ENCODE peak calls at places on chromosome 2, in four cellular contexts. One of them, this sample, is unnamed.

GRCh38 chr2:64751286-64752260 is 97.9 kb upstream of the SERTAD2 start:
- DNase-seq in K562: peak
- DNase-seq in PC-3: peak
- DNase-seq in HepG2: peak
- DNase-seq in this sample: peak

GRCh38 chr2:134207589-134208209 is 46.2 kb upstream of the MGAT5 start:
- DNase-seq in K562: peak
- DNase-seq in PC-3: peak
- DNase-seq in HepG2: peak
- DNase-seq in this sample: peak

GRCh38 chr2:145654746-145655145 is 1134.8 kb upstream of the ZEB2 start:
- DNase-seq in K562: no peak
- DNase-seq in PC-3: no peak
- DNase-seq in HepG2: no peak
- DNase-seq in this sample: no peak

GRCh38 chr2:221410487-221410886 is 161.6 kb downstream of the EPHA4 start:
- DNase-seq in K562: no peak
- DNase-seq in PC-3: no peak
- DNase-seq in HepG2: no peak
- DNase-seq in this sample: no peak

GRCh38 chr2:150520887-150521664 is 33.6 kb upstream of the RND3 start:
- DNase-seq in K562: no peak
- DNase-seq in PC-3: peak
- DNase-seq in HepG2: no peak
- DNase-seq in this sample: no peak

GRCh38 chr2:43218550-43219382 is 7.6 kb downstream of the ZFP36L2 start:
- DNase-seq in K562: no peak
- DNase-seq in PC-3: peak
- DNase-seq in HepG2: peak
- DNase-seq in this sample: peak

GRCh38 chr2:56587456-56587855 is 403.7 kb downstream of the CCDC85A start:
- DNase-seq in K562: no peak
- DNase-seq in PC-3: no peak
- DNase-seq in HepG2: no peak
- DNase-seq in this sample: no peak

GRCh38 chr2:23803965-23804542 is 122.9 kb downstream of the ATAD2B start:
- DNase-seq in K562: peak
- DNase-seq in PC-3: peak
- DNase-seq in HepG2: peak
- DNase-seq in this sample: no peak

GRCh38 chr2:67277450-67277849 is 119.7 kb upstream of the ETAA1 start:
- DNase-seq in K562: no peak
- DNase-seq in PC-3: no peak
- DNase-seq in HepG2: peak
- DNase-seq in this sample: no peak

GRCh38 chr2:179532890-179533289 is 268.3 kb upstream of the SESTD1 start:
- DNase-seq in K562: no peak
- DNase-seq in PC-3: no peak
- DNase-seq in HepG2: peak
- DNase-seq in this sample: no peak

GRCh38 chr2:85578243-85579180 is 1.1 kb downstream of the VAMP8 start:
- DNase-seq in K562: peak
- DNase-seq in PC-3: no peak
- DNase-seq in HepG2: no peak
- DNase-seq in this sample: peak

GRCh38 chr2:237456200-237456731 is 30.8 kb upstream of the MLPH start:
- DNase-seq in K562: no peak
- DNase-seq in PC-3: peak
- DNase-seq in HepG2: no peak
- DNase-seq in this sample: no peak

GRCh38 chr2:201203916-201204654 is 21.1 kb downstream of the CASP10 start:
- DNase-seq in K562: no peak
- DNase-seq in PC-3: no peak
- DNase-seq in HepG2: no peak
- DNase-seq in this sample: no peak

GRCh38 chr2:201448701-201449100 is 2.6 kb downstream of the TRAK2 start:
- DNase-seq in K562: no peak
- DNase-seq in PC-3: peak
- DNase-seq in HepG2: no peak
- DNase-seq in this sample: no peak

GRCh38 chr2:1769703-1770422 is 25.5 kb upstream of the PXDN start:
- DNase-seq in K562: peak
- DNase-seq in PC-3: peak
- DNase-seq in HepG2: peak
- DNase-seq in this sample: peak

GRCh38 chr2:172739651-172740050 is 4.0 kb downstream of the RAPGEF4 start:
- DNase-seq in K562: no peak
- DNase-seq in PC-3: no peak
- DNase-seq in HepG2: no peak
- DNase-seq in this sample: no peak

GRCh38 chr2:8605350-8606065 is 76.3 kb upstream of the ID2 start:
- DNase-seq in K562: no peak
- DNase-seq in PC-3: peak
- DNase-seq in HepG2: no peak
- DNase-seq in this sample: no peak

GRCh38 chr2:152477347-152478092 is 142.5 kb downstream of the FMNL2 start:
- DNase-seq in K562: no peak
- DNase-seq in PC-3: peak
- DNase-seq in HepG2: no peak
- DNase-seq in this sample: no peak

GRCh38 chr2:201678442-201678841 is 20.0 kb downstream of the MPP4 start:
- DNase-seq in K562: no peak
- DNase-seq in PC-3: no peak
- DNase-seq in HepG2: no peak
- DNase-seq in this sample: no peak

GRCh38 chr2:159584796-159585195 is 31.6 kb downstream of the BAZ2B start:
- DNase-seq in K562: no peak
- DNase-seq in PC-3: no peak
- DNase-seq in HepG2: no peak
- DNase-seq in this sample: no peak

GRCh38 chr2:212181646-212182045 is 357.0 kb downstream of the ERBB4 start:
- DNase-seq in K562: no peak
- DNase-seq in PC-3: no peak
- DNase-seq in HepG2: no peak
- DNase-seq in this sample: no peak

GRCh38 chr2:27324720-27325119 is 1.8 kb upstream of the MPV17 start:
- DNase-seq in K562: no peak
- DNase-seq in PC-3: no peak
- DNase-seq in HepG2: no peak
- DNase-seq in this sample: no peak

GRCh38 chr2:172340394-172340793 is 87.0 kb upstream of the ITGA6 start:
- DNase-seq in K562: no peak
- DNase-seq in PC-3: peak
- DNase-seq in HepG2: no peak
- DNase-seq in this sample: no peak

GRCh38 chr2:120910956-120911951 is 175.6 kb downstream of the GLI2 start:
- DNase-seq in K562: no peak
- DNase-seq in PC-3: peak
- DNase-seq in HepG2: no peak
- DNase-seq in this sample: peak

GRCh38 chr2:10331033-10331701 is 28.5 kb downstream of the HPCAL1 start:
- DNase-seq in K562: peak
- DNase-seq in PC-3: peak
- DNase-seq in HepG2: no peak
- DNase-seq in this sample: no peak

DNA sequence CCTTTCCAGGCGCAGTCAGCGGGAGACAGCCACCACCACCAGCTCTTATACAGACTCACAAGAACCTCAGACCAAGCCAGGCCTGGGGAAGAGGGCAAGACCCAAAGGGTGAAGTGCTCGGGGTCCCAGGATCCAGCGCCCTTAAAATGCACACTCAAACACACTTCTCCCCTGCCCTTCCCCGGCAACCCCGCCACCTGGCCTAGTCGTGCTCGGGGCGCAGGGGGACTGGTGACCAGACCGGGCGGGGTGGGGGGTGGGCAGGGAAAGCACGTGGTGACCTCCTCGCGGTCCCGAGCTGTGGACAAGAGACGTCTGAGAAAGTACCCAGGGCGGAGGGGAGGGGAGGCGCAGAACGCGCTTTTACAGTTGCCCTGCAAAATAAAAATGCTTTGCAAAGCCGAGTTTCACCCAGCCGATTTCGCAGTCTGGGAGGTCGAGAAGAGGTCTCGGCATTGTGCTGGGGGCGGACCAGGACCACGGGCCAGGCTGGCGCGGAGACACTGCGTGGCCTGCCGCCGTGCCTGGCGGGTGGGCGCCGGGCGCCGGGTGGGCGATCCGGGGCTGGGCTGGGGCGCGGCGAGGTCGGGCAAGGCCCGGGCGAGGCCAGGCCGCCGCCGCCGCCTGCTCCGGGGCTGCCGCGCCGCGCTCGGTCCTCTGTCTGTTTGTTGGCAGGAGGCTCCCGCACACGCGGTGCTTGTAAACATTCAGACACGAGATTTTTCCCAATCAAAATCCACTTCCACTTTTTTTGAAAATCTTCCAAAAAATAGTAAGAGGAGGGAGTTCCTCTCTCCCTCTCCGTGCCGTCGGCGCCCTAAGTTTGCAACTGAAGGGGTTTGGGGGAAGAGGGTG is 2.0 kb downstream of the BCL11A start:
- DNase-seq in K562: no peak
- DNase-seq in PC-3: peak
- DNase-seq in HepG2: no peak
- DNase-seq in this sample: no peak
- TF ChIP-seq CTCF in K562: no peak
- TF ChIP-seq CTCF in PC-3: no peak
- TF ChIP-seq CTCF in HepG2: no peak
- TF ChIP-seq CTCF in this sample: no peak

GRCh38 chr2:71552861-71553301 is 99.5 kb downstream of the DYSF start:
- DNase-seq in K562: no peak
- DNase-seq in PC-3: no peak
- DNase-seq in HepG2: no peak
- DNase-seq in this sample: no peak
- H2AFZ ChIP-seq in K562: no peak
- H2AFZ ChIP-seq in PC-3: no peak
- H2AFZ ChIP-seq in HepG2: no peak
- H2AFZ ChIP-seq in this sample: no peak

GRCh38 chr2:218072478-218073024 is 3.5 kb downstream of the RUFY4 start:
- DNase-seq in K562: no peak
- DNase-seq in PC-3: no peak
- DNase-seq in HepG2: no peak
- DNase-seq in this sample: no peak

GRCh38 chr2:218075975-218076811 is 7.1 kb downstream of the RUFY4 start:
- DNase-seq in K562: no peak
- DNase-seq in PC-3: no peak
- DNase-seq in HepG2: no peak
- DNase-seq in this sample: no peak

GRCh38 chr2:218073185-218073584 is 4.1 kb downstream of the RUFY4 start:
- DNase-seq in K562: no peak
- DNase-seq in PC-3: no peak
- DNase-seq in HepG2: no peak
- DNase-seq in this sample: no peak

GRCh38 chr2:218072002-218072401 is 2.9 kb downstream of the RUFY4 start:
- DNase-seq in K562: no peak
- DNase-seq in PC-3: no peak
- DNase-seq in HepG2: no peak
- DNase-seq in this sample: no peak

GRCh38 chr2:218074031-218074430 is 5.0 kb downstream of the RUFY4 start:
- DNase-seq in K562: peak
- DNase-seq in PC-3: peak
- DNase-seq in HepG2: peak
- DNase-seq in this sample: peak
- TF ChIP-seq CTCF in K562: peak
- TF ChIP-seq CTCF in PC-3: peak
- TF ChIP-seq CTCF in HepG2: peak
- TF ChIP-seq CTCF in this sample: peak

DNA sequence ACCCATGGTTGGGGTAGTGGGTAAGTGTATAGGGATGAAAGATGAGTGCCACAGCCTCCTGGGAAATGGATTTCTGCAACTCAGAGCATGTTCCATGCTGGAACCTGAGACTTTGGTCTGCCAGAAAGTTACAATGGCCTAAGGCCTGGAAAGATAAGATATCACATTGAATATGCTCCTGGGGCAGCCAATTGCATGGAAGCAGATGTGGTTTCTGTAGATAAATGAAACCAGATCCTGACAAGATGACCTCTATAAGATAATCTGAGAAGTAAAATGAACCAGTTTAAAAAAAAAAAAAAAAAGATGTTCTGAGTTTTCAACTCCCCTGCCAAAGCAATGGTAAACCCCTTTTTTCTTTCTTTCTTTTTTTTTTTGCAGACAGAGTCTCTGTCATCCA is 91.4 kb upstream of the NCK2 start:
- DNase-seq in K562: no peak
- DNase-seq in PC-3: no peak
- DNase-seq in HepG2: no peak
- DNase-seq in this sample: no peak
- H2AFZ ChIP-seq in K562: no peak
- H2AFZ ChIP-seq in PC-3: no peak
- H2AFZ ChIP-seq in HepG2: no peak
- H2AFZ ChIP-seq in this sample: no peak

GRCh38 chr2:48979691-48980090 is 174.6 kb downstream of the FSHR start:
- DNase-seq in K562: no peak
- DNase-seq in PC-3: no peak
- DNase-seq in HepG2: no peak
- DNase-seq in this sample: no peak
- TF ChIP-seq CTCF in K562: no peak
- TF ChIP-seq CTCF in PC-3: no peak
- TF ChIP-seq CTCF in HepG2: no peak
- TF ChIP-seq CTCF in this sample: no peak

GRCh38 chr2:42010743-42011298 is 37.0 kb upstream of the PKDCC start:
- DNase-seq in K562: no peak
- DNase-seq in PC-3: peak
- DNase-seq in HepG2: no peak
- DNase-seq in this sample: peak
- H2AFZ ChIP-seq in K562: no peak
- H2AFZ ChIP-seq in PC-3: no peak
- H2AFZ ChIP-seq in HepG2: no peak
- H2AFZ ChIP-seq in this sample: no peak

DNA sequence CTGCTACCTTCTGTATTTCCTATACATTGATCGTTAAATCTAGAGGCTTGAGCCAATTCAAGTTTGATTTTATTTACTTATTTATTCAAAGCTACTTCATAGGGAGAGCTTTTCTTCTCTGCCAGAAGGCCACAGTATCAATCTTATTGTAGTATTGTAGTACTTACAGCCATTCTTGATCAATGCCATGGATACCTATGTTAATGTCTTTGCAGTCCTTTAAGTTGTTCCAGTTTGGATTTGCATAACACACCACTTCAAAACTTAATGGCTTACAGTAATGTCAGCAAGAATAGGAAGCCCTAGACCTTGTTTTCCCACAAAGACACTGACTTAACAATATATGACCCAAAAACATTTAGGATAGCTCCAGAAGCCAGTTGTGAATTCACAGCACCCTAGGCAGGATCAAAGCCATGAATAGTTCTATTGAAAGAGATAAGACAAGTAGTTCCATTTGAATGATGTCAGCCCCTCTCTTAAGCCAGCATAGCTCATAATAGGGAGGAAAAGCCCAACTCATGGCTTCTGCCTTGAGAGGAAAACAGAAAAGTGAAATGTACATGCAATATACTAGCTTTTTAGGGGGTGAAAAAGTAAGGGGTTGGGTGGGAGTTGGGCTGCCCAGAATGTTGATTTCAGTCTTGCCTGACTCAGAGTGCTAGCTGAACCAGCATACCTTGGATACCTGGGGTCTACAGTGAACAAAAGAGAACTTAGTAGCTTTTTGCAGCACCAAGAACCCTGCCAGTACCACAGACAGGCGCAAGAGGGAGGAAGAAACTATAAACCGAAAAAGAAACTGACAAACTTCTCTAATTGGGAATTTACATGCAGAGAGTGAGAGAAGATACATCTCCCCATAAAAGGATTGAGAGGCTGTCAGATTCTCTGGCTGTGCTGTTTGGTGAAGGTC is 101.4 kb downstream of the CAMKMT start:
- DNase-seq in K562: no peak
- DNase-seq in PC-3: no peak
- DNase-seq in HepG2: no peak
- DNase-seq in this sample: no peak
- TF ChIP-seq CTCF in K562: no peak
- TF ChIP-seq CTCF in PC-3: no peak
- TF ChIP-seq CTCF in HepG2: no peak
- TF ChIP-seq CTCF in this sample: no peak